ENCODE peak calls at places on chromosomes 4 and X, in five cellular contexts. C is HepG2, G is spleen, K is K562, I is transverse colon. U is an unnamed sample.

GRCh38 chrX:48613502-48614160 is 16.3 kb downstream of the WDR13 start:
- DNase-seq in I (no peak), K (no peak), G (no peak), C (no peak), U (no peak)

GRCh38 chr4:185754961-185755360 is 57.0 kb downstream of the SORBS2 start:
- DNase-seq in C (no peak), I (no peak), K (no peak), G (no peak), U (no peak)

GRCh38 chr4:1243451-1244080 is 5.4 kb downstream of the CTBP1 start:
- DNase-seq in K (peak; percentile 11), C (no peak), G (peak; percentile 75), I (peak; percentile 11), U (peak; percentile 17)

GRCh38 chrX:14922437-14922836 is 49.2 kb downstream of the MOSPD2 start:
- DNase-seq in G (no peak), K (no peak), I (no peak), C (no peak), U (no peak)

GRCh38 chr4:101774807-101775206 is 15.7 kb upstream of the BANK1 start:
- DNase-seq in C (peak; percentile 68), K (no peak), G (no peak), I (no peak), U (no peak)

GRCh38 chrX:134782796-134783195 is 124.5 kb upstream of the PLAC1 start:
- DNase-seq in K (no peak), G (no peak), C (no peak), I (no peak), U (no peak)

GRCh38 chrX:19673334-19674040 is 158.2 kb upstream of the MAP3K15 start:
- DNase-seq in C (peak; percentile 31), I (peak; percentile 35), G (no peak), K (no peak), U (no peak)

GRCh38 chr4:37365888-37366287 is 121.3 kb downstream of the NWD2 start:
- DNase-seq in I (no peak), C (no peak), K (peak; percentile 11), G (no peak), U (no peak)

GRCh38 chr4:105994061-105994460 is 98.8 kb downstream of the NPNT start:
- DNase-seq in K (no peak), C (no peak), I (no peak), G (no peak), U (no peak)

GRCh38 chr4:25351777-25352421 is 25.2 kb upstream of the ANAPC4 start:
- DNase-seq in I (no peak), K (no peak), G (no peak), C (no peak), U (no peak)

GRCh38 chr4:38743866-38744265 is 38.9 kb downstream of the TLR10 start:
- DNase-seq in C (no peak), I (no peak), K (no peak), G (no peak), U (no peak)

GRCh38 chrX:635428-636192 is 5.0 kb downstream of the SHOX start:
- DNase-seq in C (no peak), I (no peak), K (no peak), G (peak; percentile 32), U (no peak)

GRCh38 chr4:128379860-128380259 is 92.2 kb upstream of the PGRMC2 start:
- DNase-seq in K (peak; percentile 49), I (peak; percentile 28), G (no peak), C (peak; percentile 12), U (peak; percentile 54)

GRCh38 chrX:8033175-8033574 is 106.0 kb upstream of the PNPLA4 start:
- DNase-seq in G (no peak), C (no peak), I (no peak), K (no peak), U (no peak)

GRCh38 chr4:55075823-55076418 is 49.5 kb downstream of the KDR start:
- DNase-seq in K (no peak), I (no peak), C (no peak), G (no peak), U (no peak)

GRCh38 chrX:21885568-21885967 is 29.8 kb downstream of the YY2 start:
- DNase-seq in C (no peak), I (no peak), G (no peak), K (no peak), U (no peak)

GRCh38 chr4:147984065-147984777 is 252.3 kb downstream of the ARHGAP10 start:
- DNase-seq in I (peak; percentile 17), C (peak; percentile 38), G (no peak), K (peak; percentile 71), U (no peak)

GRCh38 chrX:55702611-55703010 is 14.9 kb upstream of the RRAGB start:
- DNase-seq in I (no peak), G (no peak), C (no peak), K (no peak), U (no peak)

GRCh38 chr4:143207555-143207954 is 22.8 kb downstream of the USP38 start:
- DNase-seq in K (no peak), I (no peak), C (peak; percentile 20), G (no peak), U (no peak)

GRCh38 chr4:152460488-152460887 is 75.4 kb downstream of the FBXW7 start:
- DNase-seq in G (no peak), C (peak; percentile 25), K (no peak), I (no peak), U (no peak)

GRCh38 chrX:51737062-51737461 is 6.2 kb upstream of the GSPT2 start:
- DNase-seq in I (no peak), C (no peak), K (no peak), G (no peak), U (no peak)

GRCh38 chr4:185343726-185344581 is 51.8 kb downstream of the LRP2BP start:
- DNase-seq in K (no peak), G (no peak), I (peak; percentile 25), C (no peak), U (no peak)

GRCh38 chr4:183099537-183100297 is 660 bp downstream of the WWC2 start:
- DNase-seq in C (peak; percentile 35), G (peak; percentile 80), K (peak; percentile 38), I (no peak), U (peak; percentile 57)

GRCh38 chr4:17817027-17817426 is 6.2 kb downstream of the NCAPG start:
- DNase-seq in C (peak; percentile 29), G (no peak), K (no peak), I (no peak), U (no peak)

GRCh38 chr4:5824227-5824626 is 68.7 kb downstream of the CRMP1 start:
- DNase-seq in C (no peak), I (no peak), K (no peak), G (peak; percentile 31), U (no peak)
- TF ChIP-seq POLR2A in C (no peak), I (no peak), K (no peak), G (no peak), U (no peak)

DNA sequence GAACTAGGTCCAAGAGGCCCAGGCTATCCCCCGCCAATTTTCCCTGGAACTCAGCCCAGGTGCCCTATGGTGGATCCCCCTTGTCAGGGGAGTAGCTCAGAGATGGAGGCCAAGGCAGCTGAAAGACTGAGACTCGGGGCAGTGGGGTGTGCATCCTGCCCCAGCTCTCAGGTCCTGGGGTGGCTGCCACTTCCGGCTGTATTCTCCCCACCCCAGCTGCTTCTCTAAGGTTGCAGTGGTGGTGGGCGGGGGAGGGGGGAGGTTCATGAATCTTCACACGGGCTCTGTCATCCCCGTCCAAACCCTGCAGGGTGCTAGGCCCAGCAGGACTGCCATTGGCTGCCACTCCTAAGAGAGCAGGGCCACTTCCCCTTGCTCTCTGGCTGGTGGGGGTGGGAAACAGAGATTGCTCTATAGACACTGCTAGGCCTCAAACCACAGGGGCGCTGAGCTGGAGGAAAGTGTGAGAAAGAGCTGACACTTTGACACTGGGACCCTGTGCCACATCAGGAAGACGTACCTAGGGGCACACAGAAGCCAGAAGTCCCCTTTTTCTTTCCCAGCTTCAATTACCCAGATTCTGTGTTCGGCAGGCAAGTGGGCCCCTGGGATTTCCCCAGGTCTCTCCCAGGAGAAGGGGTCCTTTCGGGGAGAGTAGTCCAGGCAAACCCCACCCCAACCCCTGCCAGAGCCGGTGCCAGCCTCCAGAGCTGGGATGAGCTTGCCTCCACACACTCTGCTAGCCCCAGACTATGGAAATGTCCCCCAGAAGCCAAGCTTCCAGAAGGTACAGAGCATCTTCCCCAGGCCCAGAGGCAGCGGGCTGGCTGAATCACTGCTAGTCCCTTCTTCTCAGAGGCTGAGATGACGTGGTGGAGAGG is 1.6 kb downstream of the SASH3 start:
- DNase-seq in K (no peak), G (peak; percentile 95), C (no peak), I (peak; percentile 67), U (peak; percentile 69)
- H3K4me3 ChIP-seq in K (no peak overlapping the region), G (peak overlapping the region; percentile 65), C (no peak overlapping the region), I (no peak overlapping the region), U (peak overlapping the region; percentile 29)

GRCh38 chr4:158964114-158964727 is 138.7 kb upstream of the RAPGEF2 start:
- DNase-seq in C (no peak), K (no peak), I (no peak), G (no peak), U (no peak)

GRCh38 chr4:158962396-158962795 is 140.5 kb upstream of the RAPGEF2 start:
- DNase-seq in I (no peak), G (no peak), C (no peak), K (no peak), U (no peak)

DNA sequence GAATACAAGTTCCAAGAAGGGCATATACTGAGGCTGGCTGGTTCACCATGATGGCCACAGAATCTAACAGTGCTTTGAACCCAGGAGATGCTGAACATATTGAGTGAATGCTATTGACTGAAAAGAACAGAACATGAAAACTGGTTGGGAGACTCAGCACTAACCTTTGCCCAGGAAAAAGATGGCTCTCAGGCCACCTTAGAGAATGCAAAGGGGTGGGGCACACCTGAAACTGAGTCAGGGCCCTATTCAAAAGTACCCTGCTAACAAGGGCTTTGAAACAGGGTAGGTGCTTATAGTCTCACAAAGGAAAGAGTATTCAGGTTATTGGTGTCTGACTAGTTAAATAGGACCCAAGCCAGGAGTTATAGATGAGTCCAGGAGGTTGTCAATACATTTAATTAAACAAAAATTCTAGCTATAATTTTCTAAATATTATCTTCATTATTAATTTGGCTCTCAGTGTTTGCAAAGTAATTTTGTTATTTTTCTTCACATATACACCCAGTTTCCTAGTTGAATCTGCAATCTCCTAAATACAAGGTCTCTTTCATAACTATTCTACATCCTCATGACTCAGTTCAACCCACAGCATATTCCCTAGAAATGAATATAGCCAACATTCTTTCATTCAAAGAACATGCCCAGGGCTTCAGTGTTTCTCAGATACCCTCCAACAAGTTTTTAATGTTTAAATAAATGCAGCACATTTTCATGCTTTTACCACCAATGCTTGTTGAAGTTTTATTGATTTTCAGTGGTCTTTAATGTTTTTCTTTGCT is 144.2 kb upstream of the RAPGEF2 start:
- DNase-seq in G (no peak), K (no peak), I (no peak), C (no peak), U (no peak)
- H3K27ac ChIP-seq in G (no peak overlapping the region), K (no peak overlapping the region), I (no peak overlapping the region), C (no peak overlapping the region), U (no peak overlapping the region)

DNA sequence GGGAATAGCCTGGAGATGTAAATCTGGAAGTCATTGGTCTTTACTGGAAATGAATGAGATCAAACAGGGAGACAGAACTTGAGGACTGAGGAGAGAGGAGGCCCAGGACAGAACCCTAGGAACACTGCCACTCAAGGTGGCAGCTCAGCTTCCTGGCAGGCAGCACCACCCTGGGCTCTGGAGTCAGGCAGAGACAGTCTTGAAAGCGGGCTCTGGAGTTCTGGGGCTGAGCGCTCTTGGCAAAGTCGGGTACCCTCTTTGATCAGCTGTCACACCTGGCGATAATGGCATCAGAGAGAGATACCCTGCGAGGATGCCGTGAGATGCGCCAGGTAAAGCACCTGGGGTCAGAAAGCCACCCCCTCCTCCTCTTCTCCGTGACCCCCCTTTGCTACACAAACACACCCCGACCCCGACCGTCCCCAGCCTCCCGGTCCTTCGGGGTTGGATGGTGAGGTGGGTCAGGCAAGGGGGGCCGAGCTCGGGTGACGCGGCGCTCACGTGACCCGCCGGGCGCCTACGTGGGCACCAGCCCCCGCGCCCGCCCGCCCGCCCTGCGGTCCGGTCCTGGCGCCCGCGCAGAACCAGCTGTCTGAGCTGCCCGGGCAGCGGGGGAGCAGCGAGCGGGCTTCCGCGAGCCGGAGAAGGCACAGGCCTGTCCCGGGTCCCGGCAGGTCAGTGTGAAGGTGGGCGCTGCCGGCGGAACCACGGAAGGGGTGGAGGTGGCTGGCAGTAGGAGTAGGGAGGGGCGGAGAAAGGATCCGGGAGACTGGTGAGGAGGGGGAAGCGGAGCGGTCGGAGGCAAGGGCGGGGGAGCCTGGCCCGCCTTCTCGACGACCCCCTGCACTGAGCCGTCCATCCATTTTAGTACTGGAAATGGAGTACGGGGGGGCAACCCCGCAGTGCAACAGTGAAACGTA is at the start of gene TCEAL3:
- DNase-seq in C (no peak), K (no peak), I (peak; percentile 51), G (peak; percentile 85), U (peak; percentile 57)
- TF ChIP-seq POLR2A in C (no peak), K (no peak), I (peak; percentile 37), G (no peak), U (no peak)